ENCODE peak calls at places on chromosomes 16 and 17, in seven cellular contexts. S, G, N, E, Y, W and A are unnamed samples. For H3K4me1, the result is how much of the 10 kb centered on the place peaks cover.

GRCh38 chr16:50323335-50324011 is 45.3 kb downstream of the BRD7 start:
- DNase-seq in N (no peak), Y (peak), S (peak), W (no peak), G (no peak), E (no peak), A (no peak)

GRCh38 chr17:44932096-44932495 is 15.5 kb downstream of the KIF18B start:
- DNase-seq in S (no peak), Y (no peak), G (no peak), W (peak), E (no peak), N (no peak), A (no peak)

GRCh38 chr17:81567191-81567590 is 15.0 kb upstream of the FAAP100 start:
- DNase-seq in E (no peak), S (no peak), W (no peak), N (no peak), G (no peak), Y (no peak), A (no peak)

GRCh38 chr17:39045948-39046679 is 78.9 kb upstream of the FBXO47 start:
- DNase-seq in Y (no peak), N (no peak), W (no peak), E (no peak), S (no peak), G (no peak), A (no peak)

GRCh38 chr16:13112639-13113038 is 211.2 kb downstream of the SHISA9 start:
- DNase-seq in E (no peak), Y (no peak), S (peak), G (no peak), W (no peak), N (no peak), A (no peak)

GRCh38 chr17:17313350-17313991 is 10.3 kb downstream of the NT5M start:
- DNase-seq in E (peak), N (peak), S (no peak), W (peak), G (peak), Y (peak), A (no peak)

GRCh38 chr16:88991813-88992350 is 14.9 kb upstream of the CBFA2T3 start:
- DNase-seq in N (no peak), Y (no peak), G (no peak), W (no peak), E (no peak), S (no peak), A (no peak)

GRCh38 chr16:28010671-28011070 is 52.8 kb downstream of the GSG1L start:
- DNase-seq in G (no peak), E (no peak), N (no peak), S (peak), Y (no peak), W (no peak), A (no peak)

GRCh38 chr17:74446551-74447500 is 14.9 kb downstream of the GPRC5C start:
- DNase-seq in S (no peak), G (no peak), E (peak), Y (no peak), N (no peak), W (peak), A (no peak)

GRCh38 chr17:57487552-57487951 is 231.2 kb downstream of the MSI2 start:
- DNase-seq in W (no peak), N (no peak), Y (no peak), S (no peak), E (no peak), G (no peak), A (no peak)

GRCh38 chr16:35207059-35207999 is 1747.9 kb downstream of the TP53TG3F start:
- DNase-seq in N (no peak), G (no peak), Y (no peak), E (no peak), W (no peak), S (no peak), A (no peak)

GRCh38 chr17:82215095-82215971 is 2.7 kb upstream of the CCDC57 start:
- DNase-seq in G (no peak), W (no peak), N (no peak), S (peak), Y (no peak), E (no peak), A (no peak)

DNA sequence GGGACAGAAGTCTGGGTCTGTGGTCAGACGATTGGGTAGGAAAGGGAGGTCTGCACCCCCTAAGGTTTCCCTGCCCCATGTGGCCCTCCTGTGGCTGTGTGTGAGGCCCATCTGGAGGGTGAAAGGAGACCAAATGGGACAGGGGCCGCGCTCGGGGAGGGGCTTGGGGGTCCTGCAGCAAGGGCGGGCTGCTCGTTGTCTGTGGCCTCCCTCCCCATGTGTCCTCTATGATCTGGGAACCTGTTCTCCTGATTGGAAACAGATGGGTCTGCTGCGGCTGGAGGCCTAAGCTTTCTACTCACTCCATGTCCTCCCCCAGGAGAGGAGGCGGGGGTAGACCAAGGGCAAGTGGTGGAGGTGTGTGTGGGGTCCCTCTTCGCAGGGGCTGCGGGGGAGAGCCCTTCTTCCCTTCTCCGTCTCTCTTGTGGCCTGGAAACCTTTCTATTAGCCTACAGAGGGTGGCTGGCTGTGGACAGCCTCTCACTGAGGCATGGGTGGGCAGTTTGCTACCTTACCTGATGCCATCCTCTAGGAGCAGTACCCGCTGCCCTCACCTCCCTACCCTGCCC is 18.6 kb downstream of the IGFBP4 start:
- DNase-seq in S (peak), N (no peak), E (no peak), G (no peak), W (no peak), Y (no peak), A (no peak)
- H3K4me1 ChIP-seq in S (half or more), N (under half), E (half or more), G (under half), W (half or more), Y (under half), A (under half)

GRCh38 chr17:65054602-65055001 is 1.9 kb downstream of the GNA13 start:
- DNase-seq in G (no peak), Y (no peak), S (peak), W (no peak), N (no peak), E (no peak), A (no peak)
- H3K4me1 ChIP-seq in G (under half), Y (under half), S (under half), W (half or more), N (under half), E (half or more), A (under half)

GRCh38 chr17:48546924-48547838 is 2.3 kb upstream of the HOXB2 start:
- DNase-seq in G (peak), Y (no peak), E (no peak), W (no peak), S (no peak), N (no peak), A (no peak)
- H3K4me1 ChIP-seq in G (under half), Y (under half), E (under half), W (under half), S (under half), N (under half), A (under half)

GRCh38 chr16:1964046-1964505 is 550 bp downstream of the RPS2 start:
- DNase-seq in E (peak), Y (no peak), W (no peak), N (peak), G (peak), S (peak), A (peak)

GRCh38 chr16:1961651-1962067 is 2.3 kb downstream of the NDUFB10 start:
- DNase-seq in G (no peak), S (no peak), N (no peak), W (no peak), Y (no peak), E (no peak), A (no peak)

GRCh38 chr16:1965610-1966009 is 984 bp upstream of the RPS2 start:
- DNase-seq in Y (no peak), W (no peak), G (no peak), E (no peak), N (no peak), S (no peak), A (no peak)

GRCh38 chr16:1966460-1966859 is at the start of gene RNF151:
- DNase-seq in G (no peak), S (no peak), N (no peak), W (peak), E (no peak), Y (no peak), A (no peak)

GRCh38 chr16:1964506-1965471 is at the start of gene RPS2:
- DNase-seq in Y (peak), W (peak), S (peak), N (peak), E (peak), G (peak), A (peak)
- H3K4me1 ChIP-seq in Y (under half), W (half or more), S (under half), N (half or more), E (under half), G (under half), A (under half)

GRCh38 chr16:65280988-65281530 is 159.2 kb upstream of the CDH11 start:
- DNase-seq in S (no peak), Y (no peak), G (no peak), W (no peak), E (no peak), N (no peak), A (no peak)
- H3K4me1 ChIP-seq in S (under half), Y (under half), G (under half), W (under half), E (under half), N (under half), A (under half)

GRCh38 chr17:63752707-63753106 is 11.1 kb upstream of the STRADA start:
- DNase-seq in N (no peak), E (no peak), Y (no peak), G (no peak), S (no peak), W (no peak), A (no peak)
- H3K4me1 ChIP-seq in N (under half), E (under half), Y (under half), G (under half), S (under half), W (under half), A (under half)